ENCODE peak calls at places on chromosome 6, in nine cellular contexts. F, D, A, Q, E, O, M, H and V are unnamed samples.

GRCh38 chr6:21522007-21522758 is 71.4 kb upstream of the SOX4 start:
- DNase-seq in Q (no peak), O (no peak), E (no peak), D (no peak), H (no peak), F (no peak), A (no peak), M (no peak), V (no peak)

GRCh38 chr6:12324096-12324495 is 33.9 kb downstream of the EDN1 start:
- DNase-seq in M (no peak), E (peak), O (peak), D (no peak), A (peak), F (no peak), Q (peak), H (peak), V (no peak)

GRCh38 chr6:168101201-168102092 is 22.4 kb upstream of the FRMD1 start:
- DNase-seq in O (no peak), E (no peak), A (no peak), H (no peak), F (no peak), M (no peak), D (no peak), Q (no peak), V (no peak)

GRCh38 chr6:18509871-18510643 is 122.9 kb downstream of the RNF144B start:
- DNase-seq in F (no peak), A (no peak), H (no peak), D (no peak), Q (peak), O (peak), M (no peak), E (no peak), V (no peak)

GRCh38 chr6:166334878-166335277 is 7.5 kb downstream of the SFT2D1 start:
- DNase-seq in H (no peak), E (no peak), F (no peak), O (no peak), D (no peak), A (no peak), Q (no peak), M (no peak), V (no peak)

GRCh38 chr6:80203283-80203682 is 96.8 kb downstream of the BCKDHB start:
- DNase-seq in F (no peak), D (no peak), M (no peak), H (no peak), A (no peak), O (no peak), Q (no peak), E (no peak), V (no peak)

GRCh38 chr6:129390900-129391299 is 319.1 kb downstream of the ARHGAP18 start:
- DNase-seq in F (no peak), M (no peak), D (no peak), O (no peak), Q (no peak), H (no peak), A (peak), E (no peak), V (no peak)

GRCh38 chr6:97669191-97669651 is 386.2 kb upstream of the MMS22L start:
- DNase-seq in F (no peak), D (no peak), Q (peak), E (no peak), H (no peak), M (peak), A (peak), O (peak), V (peak)